ENCODE peak calls at places on chromosome 14, in four cellular contexts. S, Y, C and B are unnamed samples.

GRCh38 chr14:36502558-36503508 is 17.2 kb downstream of the NKX2-1 start:
- DNase-seq in S (no peak), Y (no peak), C (no peak), B (peak)

GRCh38 chr14:24053548-24054323 is 1.9 kb downstream of the CARMIL3 start:
- DNase-seq in S (no peak), Y (no peak), C (no peak), B (no peak)

GRCh38 chr14:62532186-62532585 is 513.1 kb downstream of the KCNH5 start:
- DNase-seq in S (no peak), Y (no peak), C (no peak), B (no peak)

GRCh38 chr14:65810326-65810725 is 397.8 kb downstream of the FUT8 start:
- DNase-seq in S (no peak), Y (no peak), C (no peak), B (no peak)

GRCh38 chr14:104442611-104443390 is 136.8 kb upstream of the C14orf180 start:
- DNase-seq in S (no peak), Y (peak), C (no peak), B (peak)

GRCh38 chr14:83520837-83521236 is 1987.2 kb upstream of the SEL1L start:
- DNase-seq in S (peak), Y (no peak), C (peak), B (no peak)

GRCh38 chr14:52080817-52081755 is 12.2 kb upstream of the NID2 start:
- DNase-seq in S (peak), Y (no peak), C (peak), B (no peak)

GRCh38 chr14:85241022-85241880 is 288.7 kb upstream of the FLRT2 start:
- DNase-seq in S (no peak), Y (no peak), C (no peak), B (no peak)

GRCh38 chr14:99540196-99541032 is 59.2 kb downstream of the CCNK start:
- DNase-seq in S (no peak), Y (no peak), C (no peak), B (no peak)

GRCh38 chr14:69842671-69843407 is 36.4 kb upstream of the SMOC1 start:
- DNase-seq in S (no peak), Y (no peak), C (no peak), B (no peak)

GRCh38 chr14:90398841-90399540 is 2.2 kb downstream of the CALM1 start:
- DNase-seq in S (no peak), Y (no peak), C (no peak), B (no peak)

GRCh38 chr14:50319293-50319692 is 7.2 kb downstream of the DMAC2L start:
- DNase-seq in S (peak), Y (no peak), C (no peak), B (no peak)

GRCh38 chr14:100440207-100440631 is 117.1 kb downstream of the SLC25A47 start:
- DNase-seq in S (peak), Y (peak), C (peak), B (peak)

GRCh38 chr14:104230946-104231345 is 92.6 kb downstream of the KIF26A start:
- DNase-seq in S (no peak), Y (peak), C (no peak), B (no peak)

GRCh38 chr14:70265422-70265821 is 76.7 kb upstream of the SLC8A3 start:
- DNase-seq in S (no peak), Y (no peak), C (no peak), B (no peak)

GRCh38 chr14:61103541-61104339 is 122.7 kb downstream of the SLC38A6 start:
- DNase-seq in S (peak), Y (peak), C (peak), B (peak)

GRCh38 chr14:77100961-77101360 is 2.9 kb downstream of the CIPC start:
- DNase-seq in S (no peak), Y (no peak), C (no peak), B (no peak)

GRCh38 chr14:50804181-50804721 is 26.7 kb downstream of the NIN start:
- DNase-seq in S (peak), Y (no peak), C (peak), B (no peak)

GRCh38 chr14:56660677-56661389 is 81.2 kb downstream of the TMEM260 start:
- DNase-seq in S (no peak), Y (no peak), C (no peak), B (no peak)

GRCh38 chr14:72186461-72187035 is 254.3 kb downstream of the RGS6 start:
- DNase-seq in S (no peak), Y (no peak), C (no peak), B (no peak)

GRCh38 chr14:69818760-69819191 is 21.7 kb upstream of the SLC10A1 start:
- DNase-seq in S (peak), Y (peak), C (peak), B (no peak)

GRCh38 chr14:103118019-103118662 is 5.1 kb upstream of the TNFAIP2 start:
- DNase-seq in S (peak), Y (peak), C (peak), B (peak)

GRCh38 chr14:94498215-94498614 is 11.1 kb downstream of the SERPINA12 start:
- DNase-seq in S (no peak), Y (no peak), C (no peak), B (no peak)

GRCh38 chr14:99118046-99118721 is 153.8 kb downstream of the BCL11B start:
- DNase-seq in S (no peak), Y (no peak), C (no peak), B (peak)

GRCh38 chr14:36583242-36584166 is 1.1 kb upstream of the NKX2-8 start:
- DNase-seq in S (no peak), Y (no peak), C (no peak), B (no peak)

GRCh38 chr14:23660290-23661226 is 24.4 kb downstream of the DHRS2 start:
- DNase-seq in S (no peak), Y (no peak), C (no peak), B (no peak)

GRCh38 chr14:103259801-103260628 is 74.0 kb upstream of the EIF5 start:
- DNase-seq in S (no peak), Y (peak), C (no peak), B (no peak)

GRCh38 chr14:64945431-64945830 is 2.9 kb upstream of the GPX2 start:
- DNase-seq in S (no peak), Y (no peak), C (no peak), B (peak)

GRCh38 chr14:89000007-89000942 is 175.8 kb downstream of the TTC8 start:
- DNase-seq in S (peak), Y (peak), C (peak), B (no peak)

GRCh38 chr14:51302319-51303030 is 62.4 kb downstream of the TMX1 start:
- DNase-seq in S (peak), Y (no peak), C (no peak), B (no peak)

GRCh38 chr14:101380940-101381339 is 180.4 kb upstream of the DIO3 start:
- DNase-seq in S (no peak), Y (no peak), C (no peak), B (no peak)

GRCh38 chr14:100684154-100684553 is 42.5 kb upstream of the DLK1 start:
- DNase-seq in S (no peak), Y (no peak), C (no peak), B (no peak)

GRCh38 chr14:61588419-61588901 is 106.9 kb upstream of the HIF1A start:
- DNase-seq in S (peak), Y (no peak), C (peak), B (no peak)

GRCh38 chr14:100307215-100308111 is 1.2 kb upstream of the SLC25A29 start:
- DNase-seq in S (no peak), Y (no peak), C (no peak), B (no peak)

GRCh38 chr14:56145965-56146364 is 27.8 kb downstream of the PELI2 start:
- DNase-seq in S (peak), Y (no peak), C (peak), B (no peak)

GRCh38 chr14:37172024-37172869 is at the start of gene SLC25A21:
- DNase-seq in S (peak), Y (peak), C (peak), B (peak)

GRCh38 chr14:32225378-32225920 is 22.4 kb upstream of the RNU6-8 start:
- DNase-seq in S (no peak), Y (no peak), C (no peak), B (no peak)

GRCh38 chr14:97282644-97283403 is 485.6 kb downstream of the VRK1 start:
- DNase-seq in S (no peak), Y (no peak), C (no peak), B (no peak)

GRCh38 chr14:61765225-61765943 is 3.2 kb downstream of the SNAPC1 start:
- DNase-seq in S (no peak), Y (no peak), C (no peak), B (no peak)